ENCODE peak calls at places on chromosomes 5 and 9, in seven cellular contexts. W is IMR-90, Q is HCT116, K is GM12865, H is stomach, F is SK-N-SH, M is HFF-Myc. L is an unnamed sample.

GRCh38 chr5:36643162-36643561 is 36.8 kb downstream of the SLC1A3 start:
- DNase-seq in W (no peak), Q (no peak), K (no peak), H (no peak), F (no peak), M (no peak), L (no peak)

GRCh38 chr9:114950761-114951160 is 20.4 kb upstream of the TNFSF8 start:
- DNase-seq in W (no peak), Q (no peak), K (no peak), H (no peak), F (no peak), M (no peak), L (no peak)

GRCh38 chr5:161545701-161546462 is 643 bp downstream of the GABRB2 start:
- DNase-seq in W (no peak), Q (no peak), K (peak), H (no peak), F (no peak), M (no peak), L (no peak)

GRCh38 chr5:83767409-83767992 is 46.8 kb upstream of the HAPLN1 start:
- DNase-seq in W (no peak), Q (peak), K (no peak), H (no peak), F (no peak), M (no peak), L (no peak)

GRCh38 chr5:37839441-37840035 is 303 bp downstream of the GDNF start:
- DNase-seq in W (peak), Q (no peak), K (peak), H (no peak), F (peak), M (no peak), L (peak)

GRCh38 chr9:107158321-107158720 is 124.8 kb upstream of the RAD23B start:
- DNase-seq in W (peak), Q (peak), K (peak), H (no peak), F (peak), M (no peak), L (peak)

GRCh38 chr9:130626249-130626982 is 38.0 kb upstream of the PRDM12 start:
- DNase-seq in W (no peak), Q (no peak), K (no peak), H (no peak), F (no peak), M (no peak), L (peak)

GRCh38 chr5:140358738-140359310 is 1.2 kb upstream of the SLC4A9 start:
- DNase-seq in W (peak), Q (no peak), K (no peak), H (no peak), F (peak), M (no peak), L (peak)

GRCh38 chr9:5760338-5760737 is 72.6 kb downstream of the ERMP1 start:
- DNase-seq in W (no peak), Q (no peak), K (no peak), H (no peak), F (no peak), M (no peak), L (no peak)

GRCh38 chr5:140038373-140038957 is 4.6 kb downstream of the NRG2 start:
- DNase-seq in W (peak), Q (no peak), K (peak), H (no peak), F (peak), M (no peak), L (no peak)

GRCh38 chr9:18474778-18475177 is 825 bp downstream of the ADAMTSL1 start:
- DNase-seq in W (peak), Q (no peak), K (no peak), H (no peak), F (no peak), M (no peak), L (no peak)

GRCh38 chr9:129220771-129221170 is 42.7 kb upstream of the IER5L start:
- DNase-seq in W (no peak), Q (no peak), K (peak), H (no peak), F (no peak), M (no peak), L (no peak)

GRCh38 chr9:111632051-111632450 is 917 bp downstream of the DNAJC25 start:
- DNase-seq in W (no peak), Q (no peak), K (peak), H (no peak), F (no peak), M (no peak), L (no peak)

GRCh38 chr5:9454012-9454481 is 91.8 kb downstream of the SEMA5A start:
- DNase-seq in W (no peak), Q (no peak), K (peak), H (no peak), F (peak), M (no peak), L (no peak)

GRCh38 chr5:144142030-144142825 is 28.2 kb downstream of the YIPF5 start:
- DNase-seq in W (peak), Q (peak), K (peak), H (no peak), F (peak), M (peak), L (no peak)

GRCh38 chr9:124871156-124871561 is 9.2 kb downstream of the ARPC5L start:
- DNase-seq in W (no peak), Q (no peak), K (peak), H (no peak), F (no peak), M (no peak), L (no peak)
- H3K4me3 ChIP-seq in W (no peak), Q (peak), K (peak), H (peak), F (peak), M (peak), L (no peak)

DNA sequence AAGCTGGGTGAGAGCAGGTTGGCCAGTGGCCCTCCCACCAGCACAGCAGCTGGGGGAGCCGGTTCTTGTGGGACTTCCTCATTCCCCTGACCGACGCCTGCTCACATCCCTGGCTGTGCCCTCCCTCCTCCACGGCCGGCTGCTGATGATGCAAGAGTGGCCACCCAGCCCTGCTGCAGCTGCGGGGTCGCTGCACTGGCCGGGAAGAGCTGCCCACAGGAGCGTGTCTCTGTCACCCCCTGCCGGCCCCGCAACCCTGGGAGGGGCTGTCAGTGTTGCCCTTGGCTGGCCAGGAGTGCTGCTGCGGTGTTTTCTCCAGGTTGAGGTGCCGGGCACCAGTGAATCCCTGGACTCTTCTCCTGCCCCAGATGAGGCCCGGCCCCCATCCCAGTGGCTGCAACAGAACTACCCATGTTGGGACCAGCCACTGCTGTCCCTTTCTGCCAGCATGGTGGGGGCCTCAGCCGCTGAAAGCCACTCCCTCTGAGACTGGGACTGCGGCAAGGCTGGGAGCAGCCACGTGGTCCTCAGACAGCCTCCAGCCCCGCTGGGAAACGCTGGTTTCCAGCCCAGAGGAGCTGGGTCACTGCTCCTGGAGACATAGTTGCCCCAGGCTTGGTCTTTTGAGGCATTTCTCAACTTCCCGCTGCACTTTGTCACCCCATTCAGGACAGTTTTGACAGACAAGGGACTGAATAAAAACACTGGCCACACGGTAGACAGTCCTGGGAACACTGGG is 739 bp downstream of the CARD9 start:
- DNase-seq in W (peak), Q (no peak), K (no peak), H (peak), F (peak), M (no peak), L (peak)
- TF ChIP-seq CTCF in W (peak), Q (no peak), K (no peak), H (no peak), F (peak), M (peak), L (peak)

DNA sequence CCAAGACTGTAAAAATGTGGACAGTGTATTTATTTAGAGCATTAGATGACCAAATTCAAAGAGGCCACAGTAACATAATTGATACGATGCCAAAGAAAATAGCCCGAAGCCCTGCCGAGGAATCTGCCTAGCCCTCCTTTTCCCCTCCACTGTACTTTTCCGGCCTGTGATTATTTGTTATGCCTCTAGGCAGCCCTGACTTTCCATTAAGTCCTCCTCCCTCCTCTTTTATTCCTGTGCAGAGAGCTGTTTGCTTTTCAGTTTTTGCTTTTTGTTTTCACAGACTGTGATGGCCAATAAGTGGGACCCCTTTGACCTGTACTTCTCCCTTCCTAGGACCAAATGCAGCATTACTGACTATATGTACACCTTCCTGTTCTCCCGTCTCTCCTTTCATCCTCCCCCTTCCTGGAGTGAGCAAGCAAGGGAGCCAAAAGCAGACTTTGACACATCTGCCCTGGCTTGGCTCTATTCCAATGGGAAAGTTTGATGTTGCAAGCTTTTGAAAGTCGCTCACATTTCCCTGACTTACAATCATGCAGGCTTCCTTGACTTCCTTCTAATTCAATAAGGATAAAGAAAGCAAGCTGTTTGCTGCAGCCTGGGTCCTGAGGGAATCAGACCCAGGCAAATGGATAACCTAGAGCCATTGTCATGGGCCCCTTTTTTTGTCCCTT is 76.1 kb downstream of the NREP start:
- DNase-seq in W (peak), Q (peak), K (no peak), H (peak), F (peak), M (peak), L (no peak)
- H3K4me3 ChIP-seq in W (no peak), Q (no peak), K (no peak), H (no peak), F (peak), M (peak), L (no peak)

DNA sequence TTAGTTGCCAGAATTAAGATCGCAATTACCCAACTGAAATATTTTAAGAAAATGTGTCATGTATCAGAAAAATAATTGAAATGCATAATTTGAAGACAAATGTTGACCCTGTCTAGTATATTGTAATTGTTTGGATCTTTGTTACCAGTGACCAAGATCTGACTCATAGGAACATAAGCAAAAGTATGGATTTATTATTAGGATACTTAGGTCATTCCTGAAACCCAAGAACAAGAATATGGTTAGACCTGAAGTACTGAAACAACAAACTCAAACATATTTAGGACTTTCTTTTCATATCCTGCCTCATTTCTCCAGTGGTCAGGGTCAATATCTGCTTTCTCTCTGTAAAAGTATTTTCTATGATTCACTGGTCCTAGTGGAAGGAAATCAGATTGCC is 1937.2 kb upstream of the WWC1 start:
- DNase-seq in W (peak), Q (no peak), K (no peak), H (no peak), F (no peak), M (no peak), L (no peak)
- TF ChIP-seq CTCF in W (no peak), Q (no peak), K (no peak), H (no peak), F (no peak), M (no peak), L (no peak)

GRCh38 chr9:17294822-17295624 is 160.2 kb downstream of the CNTLN start:
- DNase-seq in W (no peak), Q (no peak), K (no peak), H (no peak), F (no peak), M (no peak), L (no peak)
- H3K4me3 ChIP-seq in W (no peak), Q (no peak), K (no peak), H (no peak), F (no peak), M (no peak), L (no peak)